ENCODE peak calls at places on chromosome 2, in eight cellular contexts. B is HFF-Myc; S is GM10248; T is substantia nigra; R is CD4-positive, alpha-beta T cell; X is stimulated activated CD8-positive, alpha-beta memory T cell treated with anti-CD3 and anti-CD28 coated beads, Interleukin-15, amount 100 ng/mL, for 24 hours; F is Panc1; L is stimulated activated naive B cell treated with anti-CD40 and anti-IgM and Interleukin-4, amounts not matched to agents 10 μg/mL and 1 μg/mL and 100 μg/mL, for 72 hours. A is an unnamed sample.

GRCh38 chr2:207725815-207726578 is 14.6 kb downstream of the CCNYL1 start:
- DNase-seq in B (no peak), S (no peak), T (no peak), R (no peak), X (no peak), F (no peak), L (no peak), A (no peak)

GRCh38 chr2:175008009-175008408 is 2.8 kb upstream of the CHN1 start:
- DNase-seq in B (no peak), S (no peak), T (no peak), R (no peak), X (no peak), F (no peak), L (no peak), A (no peak)

GRCh38 chr2:190876641-190877040 is 4.0 kb upstream of the GLS start:
- DNase-seq in B (no peak), S (no peak), T (no peak), R (no peak), X (no peak), F (no peak), L (no peak), A (no peak)

GRCh38 chr2:178328037-178328436 is 122.9 kb downstream of the PRKRA start:
- DNase-seq in B (no peak), S (no peak), T (no peak), R (no peak), X (no peak), F (no peak), L (no peak), A (no peak)

GRCh38 chr2:25347205-25347815 is 5.6 kb upstream of the DNMT3A start:
- DNase-seq in B (no peak), S (no peak), T (no peak), R (no peak), X (no peak), F (no peak), L (no peak), A (no peak)

GRCh38 chr2:180413331-180413730 is 406.2 kb upstream of the CWC22 start:
- DNase-seq in B (no peak), S (no peak), T (no peak), R (no peak), X (no peak), F (no peak), L (no peak), A (no peak)

GRCh38 chr2:130917006-130917688 is 80.4 kb downstream of the ARHGEF4 start:
- DNase-seq in B (no peak), S (no peak), T (no peak), R (no peak), X (no peak), F (no peak), L (no peak), A (no peak)

GRCh38 chr2:231418820-231419640 is 23.5 kb downstream of the B3GNT7 start:
- DNase-seq in B (no peak), S (no peak), T (no peak), R (no peak), X (no peak), F (no peak), L (no peak), A (no peak)

GRCh38 chr2:85972355-85972754 is 83.6 kb upstream of the ST3GAL5 start:
- DNase-seq in B (no peak), S (no peak), T (no peak), R (no peak), X (no peak), F (no peak), L (no peak), A (no peak)

A was measured in activated T-helper 2 cell treated with anti-CD3 and anti-CD28 coated beads, Interferon-gamma antibody, Interleukin-2, Interleukin-4, amounts not matched to agents 10 μg/mL and 5 μg/mL and 100 μg/mL, durations not matched to agents 14 hours and 24 hours and 36 hours.